ENCODE peak calls at places on chromosomes 5 and 9, in nine cellular contexts. D is spleen, O is thyroid gland, Q is tibial nerve, P is body of pancreas, T is ovary, N is choroid plexus epithelial cell, H is AG09319, K is RWPE1. L is an unnamed sample.

GRCh38 chr9:136053757-136054142 is 41.3 kb downstream of the NACC2 start:
- DNase-seq in D (no peak), O (no peak), Q (no peak), P (no peak), T (no peak), N (no peak), H (no peak), K (no peak), L (no peak)

GRCh38 chr5:119287547-119288073 is 68.2 kb upstream of the TNFAIP8 start:
- DNase-seq in D (no peak), O (no peak), Q (no peak), P (no peak), T (no peak), N (peak), H (no peak), K (peak), L (no peak)

GRCh38 chr5:6435356-6435755 is 13.3 kb upstream of the UBE2QL1 start:
- DNase-seq in D (no peak), O (peak), Q (no peak), P (no peak), T (no peak), N (peak), H (no peak), K (no peak), L (peak)

GRCh38 chr5:133821311-133821741 is 147.1 kb downstream of the C5orf15 start:
- DNase-seq in D (no peak), O (peak), Q (no peak), P (no peak), T (no peak), N (no peak), H (no peak), K (peak), L (no peak)

GRCh38 chr9:77764894-77765780 is 117.0 kb upstream of the GNA14 start:
- DNase-seq in D (no peak), O (no peak), Q (no peak), P (no peak), T (no peak), N (peak), H (peak), K (no peak), L (no peak)

GRCh38 chr9:121156263-121156731 is 45.4 kb downstream of the RAB14 start:
- DNase-seq in D (no peak), O (no peak), Q (no peak), P (no peak), T (no peak), N (peak), H (peak), K (peak), L (no peak)

GRCh38 chr9:131099088-131099611 is 2.8 kb downstream of the AIF1L start:
- DNase-seq in D (no peak), O (peak), Q (no peak), P (no peak), T (no peak), N (no peak), H (no peak), K (no peak), L (no peak)

GRCh38 chr5:1511037-1511436 is 12.7 kb downstream of the LPCAT1 start:
- DNase-seq in D (peak), O (no peak), Q (peak), P (peak), T (peak), N (no peak), H (no peak), K (no peak), L (peak)

GRCh38 chr9:131738838-131739191 is 1.1 kb downstream of the RAPGEF1 start:
- DNase-seq in D (no peak), O (peak), Q (no peak), P (peak), T (no peak), N (no peak), H (no peak), K (peak), L (no peak)

GRCh38 chr5:170439246-170439943 is 50.2 kb upstream of the KCNMB1 start:
- DNase-seq in D (no peak), O (peak), Q (no peak), P (no peak), T (no peak), N (no peak), H (no peak), K (no peak), L (no peak)

GRCh38 chr5:81838307-81838906 is 87.5 kb upstream of the SSBP2 start:
- DNase-seq in D (no peak), O (peak), Q (no peak), P (peak), T (no peak), N (peak), H (no peak), K (no peak), L (peak)

GRCh38 chr9:128823903-128824406 is 5.6 kb downstream of the SPOUT1 start:
- DNase-seq in D (no peak), O (no peak), Q (no peak), P (no peak), T (no peak), N (no peak), H (no peak), K (no peak), L (no peak)

GRCh38 chr9:113380869-113381378 is 4.1 kb upstream of the HDHD3 start:
- DNase-seq in D (peak), O (peak), Q (no peak), P (no peak), T (no peak), N (no peak), H (no peak), K (no peak), L (no peak)

GRCh38 chr9:133306242-133307194 is 29.5 kb downstream of the SURF6 start:
- DNase-seq in D (no peak), O (no peak), Q (no peak), P (no peak), T (no peak), N (peak), H (no peak), K (no peak), L (no peak)

GRCh38 chr5:155082401-155082800 is 68.8 kb downstream of the KIF4B start:
- DNase-seq in D (no peak), O (no peak), Q (no peak), P (no peak), T (no peak), N (peak), H (peak), K (peak), L (no peak)

GRCh38 chr9:83920942-83921707 is at the start of gene KIF27:
- DNase-seq in D (peak), O (peak), Q (peak), P (peak), T (peak), N (peak), H (peak), K (peak), L (peak)

GRCh38 chr5:45639038-45639437 is 57.1 kb downstream of the HCN1 start:
- DNase-seq in D (no peak), O (no peak), Q (no peak), P (no peak), T (no peak), N (peak), H (no peak), K (peak), L (no peak)

GRCh38 chr5:109125755-109126429 is 283.9 kb downstream of the PJA2 start:
- DNase-seq in D (no peak), O (no peak), Q (no peak), P (no peak), T (no peak), N (no peak), H (no peak), K (no peak), L (no peak)

GRCh38 chr9:123344273-123345096 is 11.5 kb upstream of the CRB2 start:
- DNase-seq in D (no peak), O (no peak), Q (no peak), P (no peak), T (no peak), N (no peak), H (no peak), K (no peak), L (no peak)

GRCh38 chr5:132386644-132387286 is 17.3 kb downstream of the SLC22A5 start:
- DNase-seq in D (peak), O (peak), Q (peak), P (peak), T (peak), N (peak), H (no peak), K (peak), L (peak)

GRCh38 chr9:75168270-75169185 is 80.2 kb downstream of the OSTF1 start:
- DNase-seq in D (no peak), O (no peak), Q (no peak), P (no peak), T (no peak), N (no peak), H (peak), K (no peak), L (no peak)

GRCh38 chr5:78537821-78538220 is 110.8 kb downstream of the LHFPL2 start:
- DNase-seq in D (no peak), O (no peak), Q (no peak), P (no peak), T (no peak), N (peak), H (no peak), K (peak), L (no peak)

GRCh38 chr9:133707065-133707760 is 30.9 kb downstream of the SARDH start:
- DNase-seq in D (peak), O (no peak), Q (no peak), P (peak), T (peak), N (peak), H (no peak), K (no peak), L (no peak)

GRCh38 chr5:132751444-132751843 is 4.2 kb downstream of the CCNI2 start:
- DNase-seq in D (no peak), O (no peak), Q (peak), P (no peak), T (peak), N (peak), H (peak), K (no peak), L (peak)

GRCh38 chr9:92496401-92496800 is 14.1 kb upstream of the ASPN start:
- DNase-seq in D (no peak), O (no peak), Q (no peak), P (no peak), T (no peak), N (no peak), H (no peak), K (no peak), L (no peak)

GRCh38 chr9:105119166-105119565 is 125.3 kb upstream of the SLC44A1 start:
- DNase-seq in D (no peak), O (no peak), Q (no peak), P (no peak), T (no peak), N (no peak), H (no peak), K (no peak), L (no peak)

GRCh38 chr5:16378762-16379161 is 86.8 kb downstream of the ZNF622 start:
- DNase-seq in D (no peak), O (no peak), Q (no peak), P (peak), T (no peak), N (no peak), H (no peak), K (no peak), L (no peak)

GRCh38 chr5:152527358-152528048 is 122.4 kb upstream of the NMUR2 start:
- DNase-seq in D (no peak), O (no peak), Q (no peak), P (no peak), T (no peak), N (no peak), H (no peak), K (no peak), L (no peak)

GRCh38 chr9:126791406-126792230 is 13.2 kb upstream of the ZBTB43 start:
- DNase-seq in D (no peak), O (no peak), Q (no peak), P (no peak), T (no peak), N (peak), H (peak), K (peak), L (no peak)

GRCh38 chr9:127495884-127496555 is 44.7 kb downstream of the LRSAM1 start:
- DNase-seq in D (no peak), O (peak), Q (no peak), P (no peak), T (no peak), N (no peak), H (no peak), K (no peak), L (no peak)

GRCh38 chr5:164504141-164504772 is 998.8 kb downstream of the MAT2B start:
- DNase-seq in D (no peak), O (peak), Q (no peak), P (peak), T (no peak), N (peak), H (peak), K (peak), L (peak)

GRCh38 chr5:82295144-82295543 is 17.0 kb upstream of the RPS23 start:
- DNase-seq in D (no peak), O (no peak), Q (no peak), P (no peak), T (no peak), N (peak), H (no peak), K (no peak), L (no peak)

GRCh38 chr5:169831331-169831730 is 149.0 kb downstream of the INSYN2B start:
- DNase-seq in D (no peak), O (no peak), Q (no peak), P (no peak), T (no peak), N (no peak), H (no peak), K (peak), L (no peak)

GRCh38 chr9:137666950-137667670 is 48.3 kb downstream of the EHMT1 start:
- DNase-seq in D (peak), O (no peak), Q (no peak), P (no peak), T (no peak), N (no peak), H (no peak), K (no peak), L (peak)

DNA sequence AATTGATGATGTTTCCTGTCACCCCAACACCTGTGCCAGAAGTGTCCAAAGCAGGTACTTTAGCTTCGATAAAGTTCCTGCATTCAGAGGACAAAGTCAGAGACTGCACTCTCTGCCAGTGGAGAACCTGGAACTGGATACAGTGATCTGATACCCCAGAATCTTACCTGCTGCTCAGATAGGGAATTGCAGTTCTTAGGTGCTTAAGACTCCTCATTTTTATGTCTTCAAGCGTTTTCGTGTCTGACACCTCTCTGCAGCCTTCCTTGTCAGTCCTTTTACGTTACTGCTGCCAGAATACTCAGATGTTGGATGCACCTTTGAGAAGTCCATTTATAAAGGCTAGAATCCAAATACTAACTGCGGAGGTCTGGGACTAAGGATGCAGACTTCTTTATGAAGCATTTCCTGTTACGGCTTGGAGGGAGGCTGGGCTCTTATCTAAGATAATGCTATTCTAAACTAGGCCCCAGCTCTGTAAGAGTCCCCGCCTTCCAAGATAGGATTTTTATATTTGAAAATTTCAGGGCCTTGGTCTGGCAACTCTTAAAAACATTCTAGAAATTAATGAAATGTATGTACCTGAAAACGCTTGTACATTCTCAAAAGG is 1.9 kb downstream of the ISOC1 start:
- DNase-seq in D (no peak), O (no peak), Q (no peak), P (no peak), T (no peak), N (no peak), H (no peak), K (no peak), L (no peak)
- TF ChIP-seq CTCF in D (no peak), O (no peak), Q (no peak), P (no peak), T (no peak), N (no peak), H (no peak), K (no peak), L (no peak)

DNA sequence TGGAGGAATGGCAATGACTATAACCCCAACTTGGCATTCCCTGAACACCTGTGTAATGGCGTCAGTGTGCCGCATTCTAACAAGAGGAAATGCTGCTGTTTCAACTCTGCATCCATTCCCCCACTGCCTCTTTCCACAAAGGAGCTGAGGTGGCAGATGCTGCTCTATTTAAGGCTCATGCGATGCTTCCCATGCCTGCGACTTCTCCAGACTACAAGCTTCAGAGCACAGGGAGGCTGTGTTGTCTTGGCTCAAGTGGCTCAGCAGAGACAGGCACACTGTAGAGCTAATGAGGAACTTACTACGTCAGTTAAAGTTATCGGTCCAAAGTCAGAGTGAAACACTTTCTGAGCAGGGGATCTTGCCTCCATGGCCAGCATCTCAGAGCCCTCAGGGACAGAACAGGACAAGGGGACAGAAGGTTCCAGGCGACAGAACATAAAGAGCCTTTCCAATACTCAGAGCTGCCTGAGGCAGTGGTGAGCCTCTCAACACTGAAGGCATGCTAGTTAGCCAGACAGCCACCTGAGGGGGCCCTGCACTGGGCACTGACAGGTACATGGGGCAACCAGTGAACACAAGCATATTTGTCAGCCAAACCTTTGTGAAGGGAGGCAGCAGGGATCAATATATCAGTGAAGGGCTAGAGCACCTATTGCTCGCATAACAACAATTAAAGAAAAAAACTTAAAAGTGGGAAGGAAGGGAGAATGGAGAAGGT is 21.8 kb downstream of the TNIP1 start:
- DNase-seq in D (peak), O (peak), Q (no peak), P (no peak), T (no peak), N (no peak), H (no peak), K (no peak), L (no peak)
- TF ChIP-seq CTCF in D (no peak), O (peak), Q (no peak), P (no peak), T (no peak), N (no peak), H (no peak), K (no peak), L (no peak)

GRCh38 chr5:32523625-32524024 is 61.7 kb upstream of the SUB1 start:
- DNase-seq in D (no peak), O (no peak), Q (no peak), P (no peak), T (no peak), N (no peak), H (no peak), K (no peak), L (no peak)
- TF ChIP-seq CTCF in D (no peak), O (no peak), Q (no peak), P (no peak), T (no peak), N (peak), H (no peak), K (no peak), L (no peak)

GRCh38 chr9:97487107-97487506 is 14.4 kb upstream of the TMOD1 start:
- DNase-seq in D (no peak), O (no peak), Q (no peak), P (no peak), T (no peak), N (peak), H (no peak), K (peak), L (no peak)
- TF ChIP-seq CTCF in D (no peak), O (no peak), Q (no peak), P (peak), T (no peak), N (peak), H (no peak), K (peak), L (no peak)

GRCh38 chr9:4223434-4223833 is 76.4 kb downstream of the GLIS3 start:
- DNase-seq in D (no peak), O (no peak), Q (no peak), P (no peak), T (no peak), N (no peak), H (no peak), K (no peak), L (no peak)

GRCh38 chr9:4228142-4228541 is 71.7 kb downstream of the GLIS3 start:
- DNase-seq in D (no peak), O (no peak), Q (no peak), P (no peak), T (no peak), N (no peak), H (no peak), K (no peak), L (no peak)

GRCh38 chr9:4226331-4227250 is 73.3 kb downstream of the GLIS3 start:
- DNase-seq in D (no peak), O (peak), Q (no peak), P (no peak), T (no peak), N (no peak), H (no peak), K (no peak), L (peak)

GRCh38 chr9:4224181-4224580 is 75.7 kb downstream of the GLIS3 start:
- DNase-seq in D (no peak), O (no peak), Q (no peak), P (no peak), T (no peak), N (no peak), H (no peak), K (no peak), L (no peak)

DNA sequence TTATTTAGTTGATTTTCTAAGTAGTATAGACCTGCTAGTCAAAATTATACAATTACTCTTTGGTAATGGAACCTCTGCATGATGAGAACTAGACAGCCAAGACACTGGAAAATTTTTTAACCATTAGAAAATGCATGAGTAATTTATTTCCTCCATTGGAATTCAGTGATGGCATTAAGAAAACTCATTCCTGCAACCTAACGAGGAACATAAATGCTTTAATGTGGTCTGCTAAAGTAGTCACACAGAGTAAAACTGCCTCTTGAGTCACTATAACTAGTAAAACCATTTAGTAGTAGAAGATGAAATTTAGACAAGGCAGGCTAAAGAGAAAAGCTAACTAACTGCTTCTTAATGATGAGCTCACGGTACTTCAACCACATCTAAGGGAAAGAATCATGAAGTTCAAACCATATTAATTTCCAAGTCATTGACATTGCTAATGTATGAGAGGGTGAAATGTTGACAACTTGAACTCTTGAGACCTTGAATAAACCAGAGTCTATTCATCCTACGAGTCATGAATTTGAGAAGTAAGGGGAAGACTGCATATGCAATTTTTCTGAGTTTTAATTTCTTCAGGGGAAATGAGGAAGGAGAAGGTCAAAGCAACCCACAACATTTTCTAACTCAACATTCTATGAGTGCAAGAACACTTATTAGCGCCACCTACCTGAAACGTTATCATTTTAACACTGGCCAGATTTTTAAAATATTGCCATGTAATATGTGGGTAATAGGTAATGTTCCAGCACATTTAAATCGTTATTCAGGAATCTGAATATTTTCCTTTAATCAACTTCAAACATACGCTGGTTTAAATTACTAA is 74.4 kb downstream of the GLIS3 start:
- DNase-seq in D (no peak), O (no peak), Q (no peak), P (no peak), T (no peak), N (peak), H (no peak), K (no peak), L (no peak)
- TF ChIP-seq CTCF in D (no peak), O (no peak), Q (no peak), P (peak), T (no peak), N (peak), H (peak), K (no peak), L (no peak)

GRCh38 chr5:165673499-165673898 is 2168.1 kb downstream of the MAT2B start:
- DNase-seq in D (no peak), O (no peak), Q (no peak), P (no peak), T (no peak), N (no peak), H (no peak), K (no peak), L (no peak)
- TF ChIP-seq CTCF in D (no peak), O (no peak), Q (no peak), P (no peak), T (no peak), N (no peak), H (no peak), K (no peak), L (no peak)

GRCh38 chr5:176405656-176406435 is 10.5 kb downstream of the CLTB start:
- DNase-seq in D (peak), O (no peak), Q (no peak), P (no peak), T (no peak), N (no peak), H (no peak), K (no peak), L (no peak)
- TF ChIP-seq CTCF in D (no peak), O (no peak), Q (no peak), P (no peak), T (no peak), N (peak), H (no peak), K (no peak), L (no peak)